ENCODE peak calls at places on chromosome 2, in nine cellular contexts. V, Y, Z, B, H, A, W, J and I are unnamed samples.

GRCh38 chr2:4715065-4715464 is 977.1 kb upstream of the SOX11 start:
- DNase-seq in V (no peak), Y (peak; percentile 1), Z (no peak), B (no peak), H (no peak), A (no peak), W (no peak), J (no peak), I (no peak)

GRCh38 chr2:202030676-202031075 is 3.0 kb upstream of the FZD7 start:
- DNase-seq in V (no peak), Y (no peak), Z (no peak), B (no peak), H (peak; percentile 29), A (no peak), W (no peak), J (peak; percentile 83), I (no peak)

GRCh38 chr2:138919336-138919735 is 139.1 kb upstream of the NXPH2 start:
- DNase-seq in V (peak; percentile 56), Y (no peak), Z (no peak), B (no peak), H (no peak), A (no peak), W (no peak), J (no peak), I (no peak)

GRCh38 chr2:203594541-203594940 is 59.4 kb upstream of the RAPH1 start:
- DNase-seq in V (no peak), Y (no peak), Z (no peak), B (no peak), H (peak; percentile 45), A (peak; percentile 49), W (no peak), J (no peak), I (no peak)

GRCh38 chr2:113157108-113157896 is 16.5 kb upstream of the PSD4 start:
- DNase-seq in V (no peak), Y (peak; percentile 59), Z (no peak), B (peak; percentile 74), H (no peak), A (peak; percentile 35), W (no peak), J (no peak), I (no peak)

GRCh38 chr2:72425996-72426395 is 278.3 kb upstream of the CYP26B1 start:
- DNase-seq in V (no peak), Y (no peak), Z (no peak), B (no peak), H (no peak), A (no peak), W (no peak), J (no peak), I (no peak)

GRCh38 chr2:227147023-227147422 is 17.0 kb downstream of the COL4A4 start:
- DNase-seq in V (peak; percentile 19), Y (no peak), Z (no peak), B (no peak), H (no peak), A (peak; percentile 25), W (no peak), J (no peak), I (no peak)

GRCh38 chr2:185035906-185036305 is 437.6 kb downstream of the ZNF804A start:
- DNase-seq in V (no peak), Y (no peak), Z (no peak), B (no peak), H (no peak), A (no peak), W (no peak), J (no peak), I (no peak)

GRCh38 chr2:183291436-183291835 is 167.2 kb downstream of the NUP35 start:
- DNase-seq in V (no peak), Y (no peak), Z (no peak), B (no peak), H (no peak), A (peak; percentile 72), W (no peak), J (no peak), I (no peak)

GRCh38 chr2:113768770-113769169 is 12.3 kb upstream of the SLC35F5 start:
- DNase-seq in V (peak; percentile 66), Y (no peak), Z (no peak), B (no peak), H (no peak), A (peak; percentile 5), W (no peak), J (no peak), I (no peak)

GRCh38 chr2:60230037-60230436 is 323.4 kb downstream of the BCL11A start:
- DNase-seq in V (no peak), Y (no peak), Z (no peak), B (no peak), H (no peak), A (no peak), W (no peak), J (no peak), I (no peak)

GRCh38 chr2:236706288-236706687 is 136.7 kb downstream of the ACKR3 start:
- DNase-seq in V (no peak), Y (no peak), Z (no peak), B (no peak), H (no peak), A (no peak), W (no peak), J (no peak), I (no peak)